ENCODE peak calls at places on chromosome 13, in ten cellular contexts. One of them, this sample, is unnamed.

GRCh38 chr13:87999791-88000190 is 328.6 kb downstream of the SLITRK5 start:
- DNase-seq in NCI-H748 treated with DMSO at 0.1 percent for 48 hours: no peak
- DNase-seq in activated naive CD4-positive, alpha-beta T cell treated with anti-CD3 and anti-CD28 coated beads, Interleukin-2, amount 10 ng/mL, durations not matched to agents 7 days and 5 days: no peak
- DNase-seq in ACHN: peak; percentile 29
- DNase-seq in naive thymus-derived CD4-positive, alpha-beta T cell: no peak
- DNase-seq in central memory CD8-positive, alpha-beta T cell: no peak
- DNase-seq in GM12864: no peak
- DNase-seq in NCI-H510A: no peak
- DNase-seq in mammary epithelial cell: no peak
- DNase-seq in stimulated activated CD8-positive, alpha-beta memory T cell treated with anti-CD3 and anti-CD28 coated beads, Interleukin-7, amount 100 ng/mL, for 24 hours: no peak
- DNase-seq in this sample: no peak

GRCh38 chr13:27927444-27928352 is 7.9 kb downstream of the PDX1 start:
- DNase-seq in GM12864: no peak
- DNase-seq in central memory CD8-positive, alpha-beta T cell: no peak
- DNase-seq in naive thymus-derived CD4-positive, alpha-beta T cell: no peak
- DNase-seq in mammary epithelial cell: no peak
- DNase-seq in ACHN: no peak
- DNase-seq in NCI-H510A: no peak
- DNase-seq in stimulated activated CD8-positive, alpha-beta memory T cell treated with anti-CD3 and anti-CD28 coated beads, Interleukin-7, amount 100 ng/mL, for 24 hours: no peak
- DNase-seq in NCI-H748 treated with DMSO at 0.1 percent for 48 hours: no peak
- DNase-seq in activated naive CD4-positive, alpha-beta T cell treated with anti-CD3 and anti-CD28 coated beads, Interleukin-2, amount 10 ng/mL, durations not matched to agents 7 days and 5 days: no peak
- DNase-seq in this sample: no peak

GRCh38 chr13:109764474-109765292 is 21.7 kb downstream of the IRS2 start:
- DNase-seq in central memory CD8-positive, alpha-beta T cell: no peak
- DNase-seq in GM12864: no peak
- DNase-seq in NCI-H748 treated with DMSO at 0.1 percent for 48 hours: no peak
- DNase-seq in stimulated activated CD8-positive, alpha-beta memory T cell treated with anti-CD3 and anti-CD28 coated beads, Interleukin-7, amount 100 ng/mL, for 24 hours: no peak
- DNase-seq in activated naive CD4-positive, alpha-beta T cell treated with anti-CD3 and anti-CD28 coated beads, Interleukin-2, amount 10 ng/mL, durations not matched to agents 7 days and 5 days: peak; percentile 51
- DNase-seq in naive thymus-derived CD4-positive, alpha-beta T cell: peak; percentile 39
- DNase-seq in ACHN: no peak
- DNase-seq in NCI-H510A: no peak
- DNase-seq in mammary epithelial cell: peak; percentile 59
- DNase-seq in this sample: no peak

GRCh38 chr13:40016953-40017660 is 361.6 kb downstream of the COG6 start:
- DNase-seq in mammary epithelial cell: no peak
- DNase-seq in GM12864: no peak
- DNase-seq in stimulated activated CD8-positive, alpha-beta memory T cell treated with anti-CD3 and anti-CD28 coated beads, Interleukin-7, amount 100 ng/mL, for 24 hours: no peak
- DNase-seq in ACHN: no peak
- DNase-seq in central memory CD8-positive, alpha-beta T cell: no peak
- DNase-seq in NCI-H748 treated with DMSO at 0.1 percent for 48 hours: no peak
- DNase-seq in naive thymus-derived CD4-positive, alpha-beta T cell: no peak
- DNase-seq in NCI-H510A: no peak
- DNase-seq in activated naive CD4-positive, alpha-beta T cell treated with anti-CD3 and anti-CD28 coated beads, Interleukin-2, amount 10 ng/mL, durations not matched to agents 7 days and 5 days: no peak
- DNase-seq in this sample: no peak

GRCh38 chr13:27012482-27013197 is 159.0 kb downstream of the USP12 start:
- DNase-seq in NCI-H748 treated with DMSO at 0.1 percent for 48 hours: no peak
- DNase-seq in GM12864: no peak
- DNase-seq in mammary epithelial cell: peak; percentile 79
- DNase-seq in naive thymus-derived CD4-positive, alpha-beta T cell: no peak
- DNase-seq in activated naive CD4-positive, alpha-beta T cell treated with anti-CD3 and anti-CD28 coated beads, Interleukin-2, amount 10 ng/mL, durations not matched to agents 7 days and 5 days: no peak
- DNase-seq in stimulated activated CD8-positive, alpha-beta memory T cell treated with anti-CD3 and anti-CD28 coated beads, Interleukin-7, amount 100 ng/mL, for 24 hours: no peak
- DNase-seq in NCI-H510A: no peak
- DNase-seq in central memory CD8-positive, alpha-beta T cell: no peak
- DNase-seq in ACHN: no peak
- DNase-seq in this sample: no peak

GRCh38 chr13:38346764-38347163 is 2.9 kb upstream of the UFM1 start:
- DNase-seq in naive thymus-derived CD4-positive, alpha-beta T cell: no peak
- DNase-seq in GM12864: no peak
- DNase-seq in ACHN: no peak
- DNase-seq in central memory CD8-positive, alpha-beta T cell: no peak
- DNase-seq in activated naive CD4-positive, alpha-beta T cell treated with anti-CD3 and anti-CD28 coated beads, Interleukin-2, amount 10 ng/mL, durations not matched to agents 7 days and 5 days: no peak
- DNase-seq in stimulated activated CD8-positive, alpha-beta memory T cell treated with anti-CD3 and anti-CD28 coated beads, Interleukin-7, amount 100 ng/mL, for 24 hours: no peak
- DNase-seq in NCI-H748 treated with DMSO at 0.1 percent for 48 hours: peak; percentile 82
- DNase-seq in NCI-H510A: no peak
- DNase-seq in mammary epithelial cell: peak; percentile 39
- DNase-seq in this sample: no peak

GRCh38 chr13:94435604-94436226 is 43.8 kb downstream of the DCT start:
- DNase-seq in NCI-H748 treated with DMSO at 0.1 percent for 48 hours: peak; percentile 70
- DNase-seq in GM12864: peak; percentile 21
- DNase-seq in activated naive CD4-positive, alpha-beta T cell treated with anti-CD3 and anti-CD28 coated beads, Interleukin-2, amount 10 ng/mL, durations not matched to agents 7 days and 5 days: no peak
- DNase-seq in mammary epithelial cell: peak; percentile 28
- DNase-seq in ACHN: peak; percentile 57
- DNase-seq in naive thymus-derived CD4-positive, alpha-beta T cell: peak; percentile 50
- DNase-seq in central memory CD8-positive, alpha-beta T cell: no peak
- DNase-seq in stimulated activated CD8-positive, alpha-beta memory T cell treated with anti-CD3 and anti-CD28 coated beads, Interleukin-7, amount 100 ng/mL, for 24 hours: no peak
- DNase-seq in NCI-H510A: peak; percentile 20
- DNase-seq in this sample: no peak

GRCh38 chr13:32783067-32783466 is 196.8 kb downstream of the PDS5B start:
- DNase-seq in activated naive CD4-positive, alpha-beta T cell treated with anti-CD3 and anti-CD28 coated beads, Interleukin-2, amount 10 ng/mL, durations not matched to agents 7 days and 5 days: peak; percentile 37
- DNase-seq in mammary epithelial cell: peak; percentile 36
- DNase-seq in NCI-H510A: no peak
- DNase-seq in central memory CD8-positive, alpha-beta T cell: no peak
- DNase-seq in naive thymus-derived CD4-positive, alpha-beta T cell: peak; percentile 37
- DNase-seq in ACHN: no peak
- DNase-seq in stimulated activated CD8-positive, alpha-beta memory T cell treated with anti-CD3 and anti-CD28 coated beads, Interleukin-7, amount 100 ng/mL, for 24 hours: no peak
- DNase-seq in NCI-H748 treated with DMSO at 0.1 percent for 48 hours: no peak
- DNase-seq in GM12864: peak; percentile 12
- DNase-seq in this sample: no peak

GRCh38 chr13:49678172-49678914 is 12.9 kb downstream of the EBPL start:
- DNase-seq in stimulated activated CD8-positive, alpha-beta memory T cell treated with anti-CD3 and anti-CD28 coated beads, Interleukin-7, amount 100 ng/mL, for 24 hours: no peak
- DNase-seq in central memory CD8-positive, alpha-beta T cell: no peak
- DNase-seq in ACHN: no peak
- DNase-seq in naive thymus-derived CD4-positive, alpha-beta T cell: no peak
- DNase-seq in NCI-H748 treated with DMSO at 0.1 percent for 48 hours: no peak
- DNase-seq in activated naive CD4-positive, alpha-beta T cell treated with anti-CD3 and anti-CD28 coated beads, Interleukin-2, amount 10 ng/mL, durations not matched to agents 7 days and 5 days: no peak
- DNase-seq in mammary epithelial cell: no peak
- DNase-seq in GM12864: no peak
- DNase-seq in NCI-H510A: no peak
- DNase-seq in this sample: no peak

GRCh38 chr13:112664501-112665203 is 25.2 kb upstream of the ATP11A start:
- DNase-seq in ACHN: no peak
- DNase-seq in central memory CD8-positive, alpha-beta T cell: no peak
- DNase-seq in NCI-H748 treated with DMSO at 0.1 percent for 48 hours: no peak
- DNase-seq in stimulated activated CD8-positive, alpha-beta memory T cell treated with anti-CD3 and anti-CD28 coated beads, Interleukin-7, amount 100 ng/mL, for 24 hours: no peak
- DNase-seq in NCI-H510A: no peak
- DNase-seq in naive thymus-derived CD4-positive, alpha-beta T cell: no peak
- DNase-seq in mammary epithelial cell: peak; percentile 34
- DNase-seq in activated naive CD4-positive, alpha-beta T cell treated with anti-CD3 and anti-CD28 coated beads, Interleukin-2, amount 10 ng/mL, durations not matched to agents 7 days and 5 days: no peak
- DNase-seq in GM12864: no peak
- DNase-seq in this sample: no peak

GRCh38 chr13:76635232-76636021 is 250.8 kb downstream of the KCTD12 start:
- DNase-seq in central memory CD8-positive, alpha-beta T cell: no peak
- DNase-seq in NCI-H748 treated with DMSO at 0.1 percent for 48 hours: no peak
- DNase-seq in NCI-H510A: no peak
- DNase-seq in GM12864: no peak
- DNase-seq in mammary epithelial cell: no peak
- DNase-seq in naive thymus-derived CD4-positive, alpha-beta T cell: no peak
- DNase-seq in stimulated activated CD8-positive, alpha-beta memory T cell treated with anti-CD3 and anti-CD28 coated beads, Interleukin-7, amount 100 ng/mL, for 24 hours: no peak
- DNase-seq in ACHN: no peak
- DNase-seq in activated naive CD4-positive, alpha-beta T cell treated with anti-CD3 and anti-CD28 coated beads, Interleukin-2, amount 10 ng/mL, durations not matched to agents 7 days and 5 days: no peak
- DNase-seq in this sample: no peak

GRCh38 chr13:88565566-88565965 is 894.4 kb downstream of the SLITRK5 start:
- DNase-seq in ACHN: no peak
- DNase-seq in naive thymus-derived CD4-positive, alpha-beta T cell: no peak
- DNase-seq in stimulated activated CD8-positive, alpha-beta memory T cell treated with anti-CD3 and anti-CD28 coated beads, Interleukin-7, amount 100 ng/mL, for 24 hours: no peak
- DNase-seq in NCI-H510A: no peak
- DNase-seq in GM12864: no peak
- DNase-seq in central memory CD8-positive, alpha-beta T cell: no peak
- DNase-seq in NCI-H748 treated with DMSO at 0.1 percent for 48 hours: no peak
- DNase-seq in activated naive CD4-positive, alpha-beta T cell treated with anti-CD3 and anti-CD28 coated beads, Interleukin-2, amount 10 ng/mL, durations not matched to agents 7 days and 5 days: no peak
- DNase-seq in mammary epithelial cell: no peak
- DNase-seq in this sample: no peak

GRCh38 chr13:50277127-50277526 is 261.9 kb downstream of the KCNRG start:
- DNase-seq in NCI-H748 treated with DMSO at 0.1 percent for 48 hours: no peak
- DNase-seq in ACHN: no peak
- DNase-seq in GM12864: no peak
- DNase-seq in activated naive CD4-positive, alpha-beta T cell treated with anti-CD3 and anti-CD28 coated beads, Interleukin-2, amount 10 ng/mL, durations not matched to agents 7 days and 5 days: no peak
- DNase-seq in naive thymus-derived CD4-positive, alpha-beta T cell: no peak
- DNase-seq in mammary epithelial cell: peak; percentile 61
- DNase-seq in stimulated activated CD8-positive, alpha-beta memory T cell treated with anti-CD3 and anti-CD28 coated beads, Interleukin-7, amount 100 ng/mL, for 24 hours: no peak
- DNase-seq in NCI-H510A: no peak
- DNase-seq in central memory CD8-positive, alpha-beta T cell: no peak
- DNase-seq in this sample: no peak

GRCh38 chr13:109971006-109971744 is 184.8 kb upstream of the IRS2 start:
- DNase-seq in naive thymus-derived CD4-positive, alpha-beta T cell: no peak
- DNase-seq in stimulated activated CD8-positive, alpha-beta memory T cell treated with anti-CD3 and anti-CD28 coated beads, Interleukin-7, amount 100 ng/mL, for 24 hours: no peak
- DNase-seq in ACHN: no peak
- DNase-seq in NCI-H510A: no peak
- DNase-seq in central memory CD8-positive, alpha-beta T cell: no peak
- DNase-seq in mammary epithelial cell: no peak
- DNase-seq in GM12864: no peak
- DNase-seq in NCI-H748 treated with DMSO at 0.1 percent for 48 hours: no peak
- DNase-seq in activated naive CD4-positive, alpha-beta T cell treated with anti-CD3 and anti-CD28 coated beads, Interleukin-2, amount 10 ng/mL, durations not matched to agents 7 days and 5 days: no peak
- DNase-seq in this sample: no peak

GRCh38 chr13:43664700-43665191 is 122.0 kb downstream of the ENOX1 start:
- DNase-seq in stimulated activated CD8-positive, alpha-beta memory T cell treated with anti-CD3 and anti-CD28 coated beads, Interleukin-7, amount 100 ng/mL, for 24 hours: no peak
- DNase-seq in GM12864: no peak
- DNase-seq in NCI-H510A: no peak
- DNase-seq in activated naive CD4-positive, alpha-beta T cell treated with anti-CD3 and anti-CD28 coated beads, Interleukin-2, amount 10 ng/mL, durations not matched to agents 7 days and 5 days: peak; percentile 40
- DNase-seq in central memory CD8-positive, alpha-beta T cell: no peak
- DNase-seq in ACHN: peak; percentile 55
- DNase-seq in mammary epithelial cell: peak; percentile 22
- DNase-seq in NCI-H748 treated with DMSO at 0.1 percent for 48 hours: no peak
- DNase-seq in naive thymus-derived CD4-positive, alpha-beta T cell: no peak
- DNase-seq in this sample: peak; percentile 66